ENCODE peak calls at places on chromosomes 4 and X, in eight cellular contexts. J, Q, Y, V, K, D, W and H are unnamed samples.
A peak's percentile ranks its signal among the peaks of the same experiment; 100 is the strongest.

GRCh38 chrX:40474205-40474626 is 106.6 kb upstream of the ATP6AP2 start:
- DNase-seq in J (no peak), Q (peak; percentile 40), Y (peak; percentile 7), V (peak; percentile 37), K (peak; percentile 21), D (no peak), W (peak; percentile 46), H (no peak)

GRCh38 chr4:114250439-114250891 is 271.0 kb upstream of the ARSJ start:
- DNase-seq in J (no peak), Q (no peak), Y (peak; percentile 11), V (peak; percentile 25), K (no peak), D (no peak), W (no peak), H (no peak)

GRCh38 chr4:27248829-27249228 is 388.2 kb downstream of the STIM2 start:
- DNase-seq in J (no peak), Q (no peak), Y (peak; percentile 3), V (peak; percentile 59), K (no peak), D (no peak), W (no peak), H (no peak)

GRCh38 chr4:89121711-89122387 is 10.5 kb downstream of the TIGD2 start:
- DNase-seq in J (no peak), Q (peak; percentile 38), Y (no peak), V (peak; percentile 10), K (no peak), D (no peak), W (no peak), H (no peak)

GRCh38 chrX:29890004-29890403 is 325.4 kb upstream of the MAGEB2 start:
- DNase-seq in J (no peak), Q (no peak), Y (peak; percentile 1), V (peak; percentile 53), K (no peak), D (no peak), W (no peak), H (no peak)

GRCh38 chrX:16671005-16671404 is 21.0 kb downstream of the S100G start:
- DNase-seq in J (no peak), Q (peak; percentile 5), Y (peak; percentile 76), V (peak; percentile 45), K (peak; percentile 43), D (no peak), W (peak; percentile 6), H (no peak)

GRCh38 chrX:40871385-40872082 is 136.2 kb upstream of the MED14 start:
- DNase-seq in J (no peak), Q (no peak), Y (peak; percentile 28), V (peak; percentile 48), K (no peak), D (no peak), W (no peak), H (no peak)

GRCh38 chr4:186693159-186693815 is 30.4 kb downstream of the FAT1 start:
- DNase-seq in J (peak; percentile 69), Q (peak; percentile 64), Y (peak; percentile 94), V (peak; percentile 96), K (peak; percentile 72), D (no peak), W (no peak), H (peak; percentile 36)

GRCh38 chr4:166839615-166840251 is 394.6 kb downstream of the SPOCK3 start:
- DNase-seq in J (no peak), Q (no peak), Y (no peak), V (no peak), K (no peak), D (no peak), W (no peak), H (no peak)

GRCh38 chrX:21929209-21929608 is 11.3 kb upstream of the SMS start:
- DNase-seq in J (no peak), Q (no peak), Y (no peak), V (no peak), K (no peak), D (no peak), W (no peak), H (no peak)

GRCh38 chrX:21932277-21932996 is 8.1 kb upstream of the SMS start:
- DNase-seq in J (no peak), Q (peak; percentile 54), Y (peak; percentile 91), V (peak; percentile 94), K (no peak), D (no peak), W (no peak), H (no peak)

GRCh38 chrX:21930986-21931385 is 9.5 kb upstream of the SMS start:
- DNase-seq in J (no peak), Q (no peak), Y (no peak), V (no peak), K (no peak), D (no peak), W (no peak), H (no peak)

GRCh38 chrX:21934414-21934813 is 6.1 kb upstream of the SMS start:
- DNase-seq in J (no peak), Q (no peak), Y (no peak), V (no peak), K (no peak), D (no peak), W (no peak), H (no peak)

DNA sequence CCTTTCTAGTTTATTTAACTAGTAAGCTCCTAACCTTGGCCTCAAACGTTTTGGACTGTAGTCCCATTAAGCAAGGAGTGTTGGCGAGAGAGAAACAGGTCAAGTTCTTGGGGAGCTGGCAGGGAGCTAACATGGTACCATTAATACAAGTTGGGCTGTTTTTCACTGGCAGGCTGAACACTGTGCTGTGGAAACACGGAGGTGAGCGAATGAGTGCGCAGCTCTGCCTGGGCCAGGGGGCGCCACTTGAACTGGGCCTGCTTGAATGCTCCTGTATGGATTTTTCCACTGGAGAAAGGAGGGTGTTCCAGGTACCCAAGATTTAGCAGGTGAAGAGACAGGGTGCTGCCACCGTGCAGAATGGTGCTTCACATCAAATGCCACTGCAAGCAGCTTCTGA is 7.4 kb upstream of the SMS start:
- DNase-seq in J (no peak), Q (no peak), Y (no peak), V (no peak), K (no peak), D (no peak), W (no peak), H (no peak)
- TF ChIP-seq CTCF in J (no peak), Q (no peak), Y (no peak), V (no peak), K (no peak), D (no peak), W (no peak), H (no peak)

GRCh38 chr4:2535386-2536192 is 858 bp upstream of the FAM193A start:
- DNase-seq in J (peak; percentile 53), Q (peak; percentile 15), Y (peak; percentile 19), V (peak; percentile 36), K (no peak), D (peak; percentile 39), W (peak; percentile 73), H (peak; percentile 60)
- TF ChIP-seq CTCF in J (peak; percentile 9), Q (no peak), Y (no peak), V (peak; percentile 21), K (no peak), D (no peak), W (no peak), H (peak; percentile 18)

GRCh38 chr4:41232406-41232805 is 18.1 kb upstream of the APBB2 start:
- DNase-seq in J (no peak), Q (no peak), Y (no peak), V (no peak), K (no peak), D (no peak), W (no peak), H (no peak)
- TF ChIP-seq CTCF in J (no peak), Q (no peak), Y (peak; percentile 9), V (no peak), K (no peak), D (no peak), W (no peak), H (no peak)

GRCh38 chrX:136708348-136708747 is 60.4 kb downstream of the CD40LG start:
- DNase-seq in J (no peak), Q (no peak), Y (peak; percentile 23), V (no peak), K (peak; percentile 6), D (no peak), W (no peak), H (no peak)
- TF ChIP-seq CTCF in J (peak; percentile 5), Q (peak; percentile 30), Y (peak; percentile 52), V (peak; percentile 40), K (peak; percentile 40), D (peak; percentile 18), W (peak; percentile 28), H (peak; percentile 33)

DNA sequence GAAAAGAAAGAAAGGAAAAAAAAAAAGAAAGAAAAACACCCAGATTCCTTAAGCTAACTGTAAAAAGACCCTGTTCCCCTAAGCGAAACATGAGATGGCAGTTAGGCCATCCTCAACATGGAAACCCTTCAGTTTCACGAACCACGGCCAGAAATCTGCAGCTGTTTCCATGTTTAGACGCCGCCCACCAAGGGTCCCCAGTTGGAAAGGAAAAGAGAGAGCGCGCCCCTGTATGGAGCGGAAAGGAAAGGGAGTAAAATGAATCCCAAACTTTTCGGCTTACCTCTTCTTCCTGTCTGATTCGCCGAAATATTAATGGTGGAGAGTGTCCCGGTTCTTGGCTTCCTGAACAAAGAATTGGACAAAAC is 38.3 kb downstream of the MGARP start:
- DNase-seq in J (no peak), Q (no peak), Y (no peak), V (no peak), K (no peak), D (no peak), W (no peak), H (no peak)
- TF ChIP-seq CTCF in J (no peak), Q (no peak), Y (no peak), V (no peak), K (no peak), D (no peak), W (no peak), H (no peak)

GRCh38 chr4:8688041-8688907 is 95.7 kb downstream of the CPZ start:
- DNase-seq in J (peak; percentile 13), Q (no peak), Y (peak; percentile 12), V (no peak), K (peak; percentile 48), D (peak; percentile 42), W (peak; percentile 86), H (no peak)
- TF ChIP-seq CTCF in J (peak; percentile 51), Q (no peak), Y (peak; percentile 48), V (peak; percentile 45), K (peak; percentile 48), D (peak; percentile 74), W (peak; percentile 98), H (peak; percentile 68)

GRCh38 chr4:11669156-11669555 is 240.5 kb upstream of the HS3ST1 start:
- DNase-seq in J (no peak), Q (peak; percentile 4), Y (peak; percentile 47), V (peak; percentile 29), K (no peak), D (no peak), W (no peak), H (no peak)
- TF ChIP-seq CTCF in J (no peak), Q (no peak), Y (no peak), V (no peak), K (no peak), D (no peak), W (no peak), H (no peak)